ENCODE peak calls at places on chromosomes 4 and X, in ten cellular contexts. S is upper lobe of right lung, P is endodermal cell, W is heart left ventricle, O is fibroblast of the aortic adventitia, T is HCT116, X is BJ, Z is A549, A is GM12865, Y is PC-3. N is an unnamed sample.

GRCh38 chr4:113769744-113770143 is 8.2 kb upstream of the CAMK2D start:
- DNase-seq in S (no peak), P (no peak), W (no peak), O (no peak), T (no peak), X (no peak), Z (no peak), A (no peak), Y (no peak), N (no peak)

GRCh38 chrX:136162827-136163427 is 15.6 kb downstream of the FHL1 start:
- DNase-seq in S (no peak), P (peak; percentile 85), W (peak; percentile 63), O (peak; percentile 61), T (peak; percentile 23), X (no peak), Z (peak; percentile 59), A (peak; percentile 38), Y (peak; percentile 82), N (no peak)

GRCh38 chr4:32184186-32184585 is 1464.0 kb downstream of the PCDH7 start:
- DNase-seq in S (no peak), P (no peak), W (no peak), O (no peak), T (no peak), X (no peak), Z (no peak), A (no peak), Y (no peak), N (no peak)

GRCh38 chrX:43279341-43279808 is 376.7 kb upstream of the MAOA start:
- DNase-seq in S (no peak), P (no peak), W (no peak), O (no peak), T (no peak), X (no peak), Z (no peak), A (no peak), Y (no peak), N (no peak)

GRCh38 chrX:63275127-63275526 is 76.0 kb downstream of the SPIN4 start:
- DNase-seq in S (no peak), P (peak; percentile 80), W (no peak), O (peak; percentile 16), T (peak; percentile 8), X (no peak), Z (peak; percentile 19), A (peak; percentile 34), Y (peak; percentile 58), N (no peak)

GRCh38 chr4:108744307-108744706 is 18.5 kb downstream of the ETNPPL start:
- DNase-seq in S (no peak), P (no peak), W (no peak), O (no peak), T (no peak), X (no peak), Z (no peak), A (no peak), Y (no peak), N (no peak)

GRCh38 chrX:34521563-34521962 is 135.5 kb downstream of the TMEM47 start:
- DNase-seq in S (no peak), P (peak; percentile 57), W (no peak), O (no peak), T (no peak), X (no peak), Z (peak; percentile 10), A (no peak), Y (peak; percentile 19), N (no peak)

GRCh38 chrX:132092439-132093065 is 35.3 kb downstream of the FRMD7 start:
- DNase-seq in S (no peak), P (peak; percentile 87), W (peak; percentile 32), O (peak; percentile 74), T (peak; percentile 52), X (peak; percentile 7), Z (peak; percentile 64), A (peak; percentile 70), Y (peak; percentile 73), N (peak; percentile 36)

GRCh38 chr4:138301536-138301935 is 59.4 kb upstream of the SLC7A11 start:
- DNase-seq in S (no peak), P (no peak), W (no peak), O (no peak), T (no peak), X (no peak), Z (no peak), A (no peak), Y (no peak), N (no peak)

GRCh38 chrX:119990409-119990994 is 47.0 kb upstream of the NKAP start:
- DNase-seq in S (no peak), P (peak; percentile 59), W (no peak), O (no peak), T (no peak), X (no peak), Z (no peak), A (no peak), Y (no peak), N (no peak)

GRCh38 chr4:25457053-25457715 is 80.1 kb downstream of the ANAPC4 start:
- DNase-seq in S (no peak), P (no peak), W (no peak), O (peak; percentile 77), T (no peak), X (peak; percentile 69), Z (no peak), A (no peak), Y (peak; percentile 65), N (no peak)

GRCh38 chr4:60683357-60683756 is 516.8 kb upstream of the ADGRL3 start:
- DNase-seq in S (no peak), P (no peak), W (no peak), O (peak; percentile 71), T (no peak), X (peak; percentile 74), Z (no peak), A (no peak), Y (peak; percentile 79), N (no peak)

GRCh38 chr4:146029147-146029546 is 90.5 kb upstream of the ZNF827 start:
- DNase-seq in S (no peak), P (no peak), W (no peak), O (peak; percentile 26), T (no peak), X (no peak), Z (no peak), A (peak; percentile 70), Y (peak; percentile 32), N (no peak)
- TF ChIP-seq CTCF in S (no peak), P (no peak), W (no peak), O (no peak), T (no peak), X (no peak), Z (no peak), A (peak; percentile 43), Y (no peak), N (peak; percentile 53)

GRCh38 chr4:94714761-94715160 is 43.0 kb upstream of the BMPR1B start:
- DNase-seq in S (no peak), P (no peak), W (no peak), O (peak; percentile 71), T (no peak), X (peak; percentile 91), Z (no peak), A (no peak), Y (no peak), N (no peak)
- H3K4me3 ChIP-seq in S (no peak overlapping the region), P (no peak overlapping the region), W (no peak overlapping the region), O (no peak overlapping the region), T (no peak overlapping the region), X (no peak overlapping the region), Z (no peak overlapping the region), A (no peak overlapping the region), Y (no peak overlapping the region), N (no peak overlapping the region)

GRCh38 chrX:21837056-21837455 is 2.4 kb upstream of the MBTPS2 start:
- DNase-seq in S (no peak), P (no peak), W (no peak), O (no peak), T (no peak), X (no peak), Z (no peak), A (no peak), Y (peak; percentile 6), N (no peak)

GRCh38 chrX:21838937-21839333 is 482 bp upstream of the MBTPS2 start:
- DNase-seq in S (no peak), P (no peak), W (no peak), O (no peak), T (no peak), X (no peak), Z (peak; percentile 34), A (peak; percentile 26), Y (peak; percentile 43), N (no peak)

GRCh38 chrX:21843179-21843578 is 3.8 kb downstream of the MBTPS2 start:
- DNase-seq in S (no peak), P (no peak), W (no peak), O (no peak), T (no peak), X (no peak), Z (peak; percentile 24), A (no peak), Y (no peak), N (no peak)

GRCh38 chrX:21840199-21840557 is 761 bp downstream of the MBTPS2 start:
- DNase-seq in S (no peak), P (no peak), W (no peak), O (peak; percentile 23), T (no peak), X (no peak), Z (no peak), A (peak; percentile 41), Y (no peak), N (no peak)

GRCh38 chrX:21839334-21840198 is at the start of gene MBTPS2:
- DNase-seq in S (peak; percentile 87), P (peak; percentile 91), W (peak; percentile 83), O (peak; percentile 94), T (peak; percentile 73), X (peak; percentile 31), Z (peak; percentile 92), A (peak; percentile 93), Y (peak; percentile 85), N (peak; percentile 73)
- TF ChIP-seq CTCF in S (peak; percentile 6), P (peak; percentile 11), W (peak; percentile 11), O (no peak), T (peak; percentile 10), X (peak; percentile 13), Z (no peak), A (peak; percentile 6), Y (peak; percentile 24), N (no peak)

GRCh38 chr4:26601204-26601603 is 17.3 kb downstream of the TBC1D19 start:
- DNase-seq in S (no peak), P (no peak), W (no peak), O (no peak), T (no peak), X (no peak), Z (no peak), A (no peak), Y (no peak), N (no peak)

GRCh38 chr4:26594371-26594770 is 10.5 kb downstream of the TBC1D19 start:
- DNase-seq in S (no peak), P (no peak), W (no peak), O (no peak), T (no peak), X (no peak), Z (no peak), A (no peak), Y (no peak), N (no peak)

GRCh38 chr4:26594778-26595177 is 10.9 kb downstream of the TBC1D19 start:
- DNase-seq in S (no peak), P (no peak), W (no peak), O (no peak), T (no peak), X (no peak), Z (no peak), A (peak; percentile 9), Y (no peak), N (no peak)

DNA sequence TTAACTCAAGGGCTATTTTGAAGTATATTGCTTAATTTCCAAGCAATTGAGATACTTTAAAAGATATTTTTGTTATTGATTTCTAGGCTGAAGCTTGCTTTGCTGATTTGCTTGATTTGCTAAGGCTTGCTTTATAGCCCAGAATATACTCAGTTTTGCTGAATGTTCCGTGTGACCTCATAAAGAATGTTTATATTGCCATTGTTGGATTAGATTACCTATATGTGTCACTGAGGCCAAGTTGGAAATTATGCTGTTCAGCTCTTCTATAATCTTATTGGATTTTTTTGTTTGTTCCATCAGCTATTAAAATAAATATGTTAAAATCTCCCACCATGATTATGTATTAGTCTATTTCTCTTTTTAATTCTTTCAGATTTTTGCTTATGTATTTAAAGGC is 13.0 kb downstream of the TBC1D19 start:
- DNase-seq in S (no peak), P (no peak), W (no peak), O (no peak), T (no peak), X (no peak), Z (no peak), A (no peak), Y (peak; percentile 2), N (no peak)
- H3K4me3 ChIP-seq in S (no peak overlapping the region), P (no peak overlapping the region), W (no peak overlapping the region), O (no peak overlapping the region), T (no peak overlapping the region), X (no peak overlapping the region), Z (no peak overlapping the region), A (no peak overlapping the region), Y (no peak overlapping the region), N (no peak overlapping the region)

N was measured in GM12864.